ENCODE peak calls at places on chromosomes 4 and X, in four cellular contexts. One of them, this sample, is unnamed. For H3K36me3, the result is how much of the 10 kb centered on the place peaks cover.

GRCh38 chrX:25524150-25524549 is 508.4 kb upstream of the ARX start:
- DNase-seq in K562: no peak
- DNase-seq in HepG2: peak
- DNase-seq in GM12878: no peak
- DNase-seq in this sample: no peak

GRCh38 chr4:107586321-107586720 is 133.7 kb downstream of the PAPSS1 start:
- DNase-seq in K562: no peak
- DNase-seq in HepG2: no peak
- DNase-seq in GM12878: no peak
- DNase-seq in this sample: no peak

GRCh38 chr4:86759298-86759697 is 89.9 kb downstream of the SLC10A6 start:
- DNase-seq in K562: no peak
- DNase-seq in HepG2: no peak
- DNase-seq in GM12878: no peak
- DNase-seq in this sample: no peak

GRCh38 chr4:160848901-160849735 is 1314.7 kb downstream of the FSTL5 start:
- DNase-seq in K562: no peak
- DNase-seq in HepG2: no peak
- DNase-seq in GM12878: no peak
- DNase-seq in this sample: no peak

GRCh38 chr4:149584703-149585102 is 230.9 kb downstream of the IQCM start:
- DNase-seq in K562: no peak
- DNase-seq in HepG2: no peak
- DNase-seq in GM12878: no peak
- DNase-seq in this sample: no peak

GRCh38 chrX:52988985-52989917 is 30.9 kb upstream of the FAM156A start:
- DNase-seq in K562: no peak
- DNase-seq in HepG2: no peak
- DNase-seq in GM12878: no peak
- DNase-seq in this sample: no peak

GRCh38 chrX:124902953-124903352 is 416.7 kb upstream of the TEX13C start:
- DNase-seq in K562: no peak
- DNase-seq in HepG2: no peak
- DNase-seq in GM12878: no peak
- DNase-seq in this sample: no peak

GRCh38 chr4:157012781-157013180 is 41.2 kb upstream of the PDGFC start:
- DNase-seq in K562: no peak
- DNase-seq in HepG2: no peak
- DNase-seq in GM12878: no peak
- DNase-seq in this sample: no peak

GRCh38 chrX:123918106-123918721 is 43.3 kb upstream of the STAG2 start:
- DNase-seq in K562: no peak
- DNase-seq in HepG2: no peak
- DNase-seq in GM12878: no peak
- DNase-seq in this sample: no peak

GRCh38 chr4:132910226-132910748 is 238.8 kb upstream of the PCDH10 start:
- DNase-seq in K562: no peak
- DNase-seq in HepG2: no peak
- DNase-seq in GM12878: no peak
- DNase-seq in this sample: no peak

GRCh38 chr4:56786955-56787354 is 34.5 kb downstream of the SPINK2 start:
- DNase-seq in K562: no peak
- DNase-seq in HepG2: no peak
- DNase-seq in GM12878: no peak
- DNase-seq in this sample: peak

GRCh38 chr4:183111452-183111885 is 12.4 kb downstream of the WWC2 start:
- DNase-seq in K562: no peak
- DNase-seq in HepG2: peak
- DNase-seq in GM12878: no peak
- DNase-seq in this sample: no peak

GRCh38 chrX:81301877-81302276 is 100.0 kb downstream of the SH3BGRL start:
- DNase-seq in K562: no peak
- DNase-seq in HepG2: no peak
- DNase-seq in GM12878: no peak
- DNase-seq in this sample: peak

GRCh38 chr4:34878961-34879360 is 1365.4 kb downstream of the ARAP2 start:
- DNase-seq in K562: no peak
- DNase-seq in HepG2: no peak
- DNase-seq in GM12878: no peak
- DNase-seq in this sample: peak

GRCh38 chr4:75434105-75434504 is 80.1 kb downstream of the RCHY1 start:
- DNase-seq in K562: no peak
- DNase-seq in HepG2: no peak
- DNase-seq in GM12878: no peak
- DNase-seq in this sample: no peak

GRCh38 chr4:73127839-73128448 is 58.4 kb upstream of the COX18 start:
- DNase-seq in K562: peak
- DNase-seq in HepG2: peak
- DNase-seq in GM12878: no peak
- DNase-seq in this sample: peak

GRCh38 chrX:125203379-125203736 is 116.3 kb upstream of the TEX13C start:
- DNase-seq in K562: no peak
- DNase-seq in HepG2: no peak
- DNase-seq in GM12878: no peak
- DNase-seq in this sample: peak

GRCh38 chr4:112982677-112983076 is 66.8 kb upstream of the ANK2 start:
- DNase-seq in K562: no peak
- DNase-seq in HepG2: no peak
- DNase-seq in GM12878: no peak
- DNase-seq in this sample: no peak

GRCh38 chrX:40175416-40176255 is 77.9 kb upstream of the BCOR start:
- DNase-seq in K562: peak
- DNase-seq in HepG2: peak
- DNase-seq in GM12878: no peak
- DNase-seq in this sample: peak

GRCh38 chrX:29662759-29663503 is 552.4 kb upstream of the MAGEB2 start:
- DNase-seq in K562: no peak
- DNase-seq in HepG2: peak
- DNase-seq in GM12878: peak
- DNase-seq in this sample: no peak

GRCh38 chrX:115413246-115413878 is 123.8 kb downstream of the LUZP4 start:
- DNase-seq in K562: no peak
- DNase-seq in HepG2: no peak
- DNase-seq in GM12878: no peak
- DNase-seq in this sample: no peak

GRCh38 chr4:39048291-39048690 is 13.7 kb upstream of the KLHL5 start:
- DNase-seq in K562: no peak
- DNase-seq in HepG2: no peak
- DNase-seq in GM12878: no peak
- DNase-seq in this sample: no peak

GRCh38 chrX:133414399-133415275 is 652 bp downstream of the GPC4 start:
- DNase-seq in K562: no peak
- DNase-seq in HepG2: no peak
- DNase-seq in GM12878: no peak
- DNase-seq in this sample: peak

GRCh38 chrX:30308263-30309138 is 689 bp downstream of the NR0B1 start:
- DNase-seq in K562: no peak
- DNase-seq in HepG2: no peak
- DNase-seq in GM12878: no peak
- DNase-seq in this sample: peak

GRCh38 chrX:43813898-43814297 is 68.4 kb downstream of the MAOB start:
- DNase-seq in K562: peak
- DNase-seq in HepG2: no peak
- DNase-seq in GM12878: no peak
- DNase-seq in this sample: peak

GRCh38 chr4:22237155-22237751 is 278.6 kb downstream of the ADGRA3 start:
- DNase-seq in K562: no peak
- DNase-seq in HepG2: peak
- DNase-seq in GM12878: no peak
- DNase-seq in this sample: peak

GRCh38 chrX:122914256-122914655 is 269.8 kb upstream of the GRIA3 start:
- DNase-seq in K562: no peak
- DNase-seq in HepG2: no peak
- DNase-seq in GM12878: no peak
- DNase-seq in this sample: no peak

GRCh38 chrX:7789200-7789599 is 53.8 kb upstream of the VCX start:
- DNase-seq in K562: no peak
- DNase-seq in HepG2: no peak
- DNase-seq in GM12878: no peak
- DNase-seq in this sample: no peak

GRCh38 chr4:81421346-81422218 is 50.1 kb downstream of the RASGEF1B start:
- DNase-seq in K562: peak
- DNase-seq in HepG2: no peak
- DNase-seq in GM12878: peak
- DNase-seq in this sample: peak

GRCh38 chr4:128287159-128287870 is at the start of gene PGRMC2:
- DNase-seq in K562: peak
- DNase-seq in HepG2: no peak
- DNase-seq in GM12878: no peak
- DNase-seq in this sample: peak

GRCh38 chrX:39705299-39705698 is 392.5 kb downstream of the BCOR start:
- DNase-seq in K562: no peak
- DNase-seq in HepG2: no peak
- DNase-seq in GM12878: no peak
- DNase-seq in this sample: peak

GRCh38 chr4:29309050-29309449 is 1411.1 kb upstream of the PCDH7 start:
- DNase-seq in K562: no peak
- DNase-seq in HepG2: no peak
- DNase-seq in GM12878: no peak
- DNase-seq in this sample: no peak

GRCh38 chr4:187995322-187996207 is at the start of gene ZFP42:
- DNase-seq in K562: no peak
- DNase-seq in HepG2: no peak
- DNase-seq in GM12878: no peak
- DNase-seq in this sample: peak

GRCh38 chr4:14225683-14226207 is 598.2 kb upstream of the BOD1L1 start:
- DNase-seq in K562: no peak
- DNase-seq in HepG2: no peak
- DNase-seq in GM12878: no peak
- DNase-seq in this sample: no peak

GRCh38 chr4:166400270-166400894 is 527.3 kb downstream of the TLL1 start:
- DNase-seq in K562: no peak
- DNase-seq in HepG2: no peak
- DNase-seq in GM12878: no peak
- DNase-seq in this sample: no peak

GRCh38 chrX:39242187-39242586 is 440.9 kb downstream of the MID1IP1 start:
- DNase-seq in K562: peak
- DNase-seq in HepG2: peak
- DNase-seq in GM12878: no peak
- DNase-seq in this sample: peak

GRCh38 chr4:93828332-93828829 is at the start of gene ATOH1:
- DNase-seq in K562: peak
- DNase-seq in HepG2: no peak
- DNase-seq in GM12878: no peak
- DNase-seq in this sample: peak

GRCh38 chr4:7784131-7784870 is 155.4 kb downstream of the AFAP1 start:
- DNase-seq in K562: no peak
- DNase-seq in HepG2: no peak
- DNase-seq in GM12878: no peak
- DNase-seq in this sample: no peak

GRCh38 chr4:25076625-25077413 is 46.1 kb upstream of the LGI2 start:
- DNase-seq in K562: no peak
- DNase-seq in HepG2: no peak
- DNase-seq in GM12878: no peak
- DNase-seq in this sample: no peak
- TF ChIP-seq CREB1 in K562: no peak
- TF ChIP-seq CREB1 in HepG2: no peak
- TF ChIP-seq CREB1 in GM12878: no peak
- TF ChIP-seq CREB1 in this sample: no peak

GRCh38 chr4:44848466-44848865 is 122.1 kb upstream of the GNPDA2 start:
- DNase-seq in K562: no peak
- DNase-seq in HepG2: no peak
- DNase-seq in GM12878: no peak
- DNase-seq in this sample: no peak
- H3K36me3 ChIP-seq in K562: under half
- H3K36me3 ChIP-seq in HepG2: under half
- H3K36me3 ChIP-seq in GM12878: under half
- H3K36me3 ChIP-seq in this sample: under half

DNA sequence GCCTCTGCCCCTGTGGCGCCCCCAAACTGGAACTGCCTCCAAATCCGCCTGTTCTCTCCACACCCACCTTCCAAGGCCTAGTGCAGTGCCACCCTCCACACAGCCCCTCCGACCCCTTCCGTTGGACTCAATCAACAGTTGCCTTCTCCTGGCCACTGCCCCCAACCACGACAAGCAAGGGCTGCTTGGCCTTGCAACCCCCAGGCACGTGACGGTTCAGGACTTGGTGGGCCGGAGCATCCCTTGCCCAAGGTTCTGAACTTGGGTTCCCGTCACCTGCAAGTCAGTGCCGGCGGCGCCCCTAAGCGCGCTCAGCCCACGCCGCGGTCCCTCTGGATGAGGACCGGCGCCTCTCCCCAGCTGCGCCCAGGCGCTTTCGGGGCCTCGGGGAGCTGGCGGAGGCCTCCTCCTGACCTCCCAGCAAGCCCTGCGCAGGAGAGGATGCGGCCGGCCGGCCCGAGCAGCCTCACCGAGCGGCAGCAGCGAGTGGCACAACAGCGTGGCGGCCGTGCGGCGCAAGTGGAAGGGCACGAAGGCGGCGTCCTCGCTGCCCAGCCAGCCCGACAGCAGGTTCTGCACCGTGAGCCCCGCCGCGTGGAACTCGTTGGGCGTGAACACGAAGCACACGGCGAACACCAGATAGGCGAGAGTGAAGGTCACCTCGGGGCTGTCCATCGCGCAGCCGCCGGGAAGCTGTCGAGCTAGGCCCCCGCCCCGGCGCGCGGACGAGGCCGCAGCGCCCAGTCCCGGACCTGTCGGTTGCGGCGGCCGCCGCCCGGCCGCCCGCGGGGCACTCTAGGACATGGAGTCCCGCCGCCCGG is 750 bp downstream of the TMEM129 start:
- DNase-seq in K562: peak
- DNase-seq in HepG2: no peak
- DNase-seq in GM12878: no peak
- DNase-seq in this sample: peak
- TF ChIP-seq JUNB in K562: no peak
- TF ChIP-seq JUNB in HepG2: no peak
- TF ChIP-seq JUNB in GM12878: no peak
- TF ChIP-seq JUNB in this sample: no peak

GRCh38 chrX:15465896-15466651 is 27.1 kb downstream of the PIR start:
- DNase-seq in K562: peak
- DNase-seq in HepG2: no peak
- DNase-seq in GM12878: no peak
- DNase-seq in this sample: peak

GRCh38 chrX:15471016-15471415 is 22.1 kb downstream of the PIR start:
- DNase-seq in K562: peak
- DNase-seq in HepG2: peak
- DNase-seq in GM12878: peak
- DNase-seq in this sample: peak

GRCh38 chrX:15465347-15465746 is 27.8 kb downstream of the PIR start:
- DNase-seq in K562: no peak
- DNase-seq in HepG2: no peak
- DNase-seq in GM12878: peak
- DNase-seq in this sample: no peak

GRCh38 chrX:15469613-15470012 is 23.5 kb downstream of the PIR start:
- DNase-seq in K562: no peak
- DNase-seq in HepG2: no peak
- DNase-seq in GM12878: no peak
- DNase-seq in this sample: no peak

DNA sequence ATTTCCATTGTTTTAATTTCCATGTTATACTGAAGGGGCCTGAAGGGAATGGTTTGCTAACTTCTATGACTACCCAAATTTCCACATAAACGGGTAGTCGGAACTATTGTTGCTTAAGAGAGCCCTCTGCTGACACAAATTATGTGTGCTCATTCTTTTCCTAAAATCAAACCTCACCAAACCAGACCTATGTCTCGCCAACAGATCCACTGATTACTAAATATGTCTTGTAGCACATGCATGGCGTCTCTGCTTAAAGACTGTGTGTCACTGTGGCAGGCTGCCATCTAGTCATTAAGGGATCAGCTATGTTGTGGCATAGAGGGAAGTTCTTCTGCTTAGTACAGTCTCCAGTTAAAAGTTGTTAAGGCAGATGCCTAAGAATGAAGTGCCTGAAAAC is 25.1 kb downstream of the PIR start:
- DNase-seq in K562: peak
- DNase-seq in HepG2: no peak
- DNase-seq in GM12878: no peak
- DNase-seq in this sample: peak
- TF ChIP-seq CREB1 in K562: no peak
- TF ChIP-seq CREB1 in HepG2: no peak
- TF ChIP-seq CREB1 in GM12878: no peak
- TF ChIP-seq CREB1 in this sample: no peak

This sample was measured in GM23338.